ENCODE peak calls at places on chromosomes 11 and 22, in four cellular contexts. V is RWPE1, J is GM23338, N is brain pericyte. E is an unnamed sample.

GRCh38 chr11:43399983-43400630 is 41.4 kb downstream of the TTC17 start:
- DNase-seq in V (no peak), J (no peak), N (no peak), E (no peak)

GRCh38 chr11:44763111-44763820 is 36.5 kb downstream of the TSPAN18 start:
- DNase-seq in V (no peak), J (no peak), N (no peak), E (no peak)

GRCh38 chr11:126459691-126460404 is 104.4 kb downstream of the ST3GAL4 start:
- DNase-seq in V (no peak), J (no peak), N (no peak), E (no peak)

GRCh38 chr22:44807915-44808690 is 55.7 kb downstream of the ARHGAP8 start:
- DNase-seq in V (no peak), J (peak), N (no peak), E (no peak)

GRCh38 chr11:78138694-78139421 is 568 bp downstream of the ALG8 start:
- DNase-seq in V (peak), J (peak), N (no peak), E (no peak)

GRCh38 chr22:49660321-49660720 is 167.4 kb downstream of the BRD1 start:
- DNase-seq in V (no peak), J (no peak), N (no peak), E (no peak)

GRCh38 chr11:64227405-64227956 is 1.4 kb downstream of the NUDT22 start:
- DNase-seq in V (no peak), J (no peak), N (no peak), E (no peak)

GRCh38 chr11:22668005-22668796 is 1.8 kb downstream of the GAS2 start:
- DNase-seq in V (no peak), J (no peak), N (no peak), E (no peak)

GRCh38 chr11:77259681-77260080 is 41.8 kb downstream of the GDPD4 start:
- DNase-seq in V (no peak), J (no peak), N (peak), E (no peak)

GRCh38 chr11:134544095-134544815 is 132.2 kb upstream of the B3GAT1 start:
- DNase-seq in V (no peak), J (no peak), N (no peak), E (no peak)

GRCh38 chr11:8223513-8223899 is 40.2 kb downstream of the LMO1 start:
- DNase-seq in V (no peak), J (no peak), N (no peak), E (no peak)

GRCh38 chr11:85965202-85965601 is 103.7 kb downstream of the PICALM start:
- DNase-seq in V (no peak), J (no peak), N (no peak), E (no peak)

GRCh38 chr11:1927151-1928037 is 7.9 kb downstream of the TNNT3 start:
- DNase-seq in V (no peak), J (no peak), N (no peak), E (no peak)

GRCh38 chr11:9859491-9860305 is 195.8 kb downstream of the SWAP70 start:
- DNase-seq in V (no peak), J (no peak), N (no peak), E (no peak)

GRCh38 chr11:68146010-68146540 is 24.9 kb upstream of the CHKA start:
- DNase-seq in V (no peak), J (no peak), N (no peak), E (no peak)

GRCh38 chr22:41417622-41418390 is 28.8 kb downstream of the TOB2 start:
- DNase-seq in V (no peak), J (no peak), N (no peak), E (no peak)

GRCh38 chr22:17588606-17589005 is 25.3 kb downstream of the SLC25A18 start:
- DNase-seq in V (no peak), J (no peak), N (no peak), E (no peak)

GRCh38 chr11:64234840-64235379 is 526 bp downstream of the VEGFB start:
- DNase-seq in V (no peak), J (peak), N (no peak), E (no peak)

GRCh38 chr11:7348432-7349298 is 97.0 kb downstream of the SYT9 start:
- DNase-seq in V (no peak), J (peak), N (no peak), E (no peak)

GRCh38 chr11:60951909-60952741 is at the start of gene SLC15A3:
- DNase-seq in V (no peak), J (peak), N (no peak), E (no peak)